ENCODE peak calls at places on chromosomes 7 and 10, in six cellular contexts. K is adrenal gland, M is ascending aorta, B is A549, I is fibroblast of pulmonary artery, A is neural progenitor cell. E is an unnamed sample.

GRCh38 chr7:95470452-95470851 is 15.3 kb upstream of the ASB4 start:
- DNase-seq in K (no peak), M (no peak), B (peak; percentile 41), I (peak; percentile 69), A (peak; percentile 23), E (peak; percentile 54)

GRCh38 chr10:8670461-8670860 is 616.0 kb downstream of the GATA3 start:
- DNase-seq in K (no peak), M (no peak), B (no peak), I (no peak), A (no peak), E (no peak)

GRCh38 chr7:104106106-104106505 is 101.7 kb downstream of the ORC5 start:
- DNase-seq in K (no peak), M (no peak), B (no peak), I (peak; percentile 48), A (no peak), E (no peak)

GRCh38 chr7:150431839-150432658 is 18.4 kb upstream of the GIMAP8 start:
- DNase-seq in K (no peak), M (no peak), B (no peak), I (no peak), A (no peak), E (no peak)

GRCh38 chr7:35003679-35004278 is 33.5 kb downstream of the DPY19L1 start:
- DNase-seq in K (no peak), M (no peak), B (peak; percentile 83), I (peak; percentile 92), A (no peak), E (peak; percentile 27)

GRCh38 chr7:778968-779451 is 51.9 kb upstream of the PRKAR1B start:
- DNase-seq in K (no peak), M (no peak), B (no peak), I (no peak), A (no peak), E (no peak)

GRCh38 chr10:131998050-131998844 is 16.5 kb upstream of the BNIP3 start:
- DNase-seq in K (no peak), M (no peak), B (no peak), I (no peak), A (no peak), E (peak; percentile 38)

GRCh38 chr7:119660085-119660484 is 612.9 kb upstream of the KCND2 start:
- DNase-seq in K (no peak), M (no peak), B (no peak), I (no peak), A (no peak), E (no peak)

GRCh38 chr10:121417298-121417697 is 180.9 kb downstream of the FGFR2 start:
- DNase-seq in K (no peak), M (no peak), B (no peak), I (no peak), A (no peak), E (no peak)

GRCh38 chr7:39428221-39428620 is 138.0 kb upstream of the YAE1 start:
- DNase-seq in K (no peak), M (no peak), B (no peak), I (peak; percentile 77), A (no peak), E (no peak)

GRCh38 chr7:23295401-23295697 is 3.8 kb upstream of the MALSU1 start:
- DNase-seq in K (no peak), M (no peak), B (no peak), I (no peak), A (no peak), E (no peak)

GRCh38 chr7:151168022-151168786 is 710 bp upstream of the GBX1 start:
- DNase-seq in K (no peak), M (no peak), B (peak; percentile 74), I (no peak), A (peak; percentile 78), E (peak; percentile 59)

GRCh38 chr7:112433289-112433688 is 17.0 kb upstream of the IFRD1 start:
- DNase-seq in K (no peak), M (no peak), B (no peak), I (no peak), A (no peak), E (no peak)
- H3K4me3 ChIP-seq in K (no peak overlapping the region), M (no peak overlapping the region), B (no peak overlapping the region), I (no peak overlapping the region), A (no peak overlapping the region), E (no peak overlapping the region)

GRCh38 chr7:78367280-78367773 is 568.8 kb downstream of the PHTF2 start:
- DNase-seq in K (no peak), M (no peak), B (no peak), I (no peak), A (no peak), E (no peak)

GRCh38 chr7:78363866-78364265 is 565.3 kb downstream of the PHTF2 start:
- DNase-seq in K (no peak), M (no peak), B (no peak), I (no peak), A (no peak), E (no peak)

GRCh38 chr7:78370931-78371330 is 572.4 kb downstream of the PHTF2 start:
- DNase-seq in K (no peak), M (no peak), B (no peak), I (no peak), A (no peak), E (no peak)

GRCh38 chr7:78368781-78369180 is 570.2 kb downstream of the PHTF2 start:
- DNase-seq in K (no peak), M (no peak), B (no peak), I (no peak), A (no peak), E (no peak)
- H3K4me3 ChIP-seq in K (no peak overlapping the region), M (no peak overlapping the region), B (no peak overlapping the region), I (no peak overlapping the region), A (no peak overlapping the region), E (no peak overlapping the region)

GRCh38 chr10:78406648-78407008 is 373.0 kb downstream of the RPS24 start:
- DNase-seq in K (no peak), M (no peak), B (no peak), I (no peak), A (no peak), E (no peak)
- H3K4me3 ChIP-seq in K (peak overlapping the region; percentile 7), M (peak overlapping the region; percentile 41), B (no peak overlapping the region), I (peak overlapping the region; percentile 44), A (peak overlapping the region; percentile 65), E (no peak overlapping the region)

DNA sequence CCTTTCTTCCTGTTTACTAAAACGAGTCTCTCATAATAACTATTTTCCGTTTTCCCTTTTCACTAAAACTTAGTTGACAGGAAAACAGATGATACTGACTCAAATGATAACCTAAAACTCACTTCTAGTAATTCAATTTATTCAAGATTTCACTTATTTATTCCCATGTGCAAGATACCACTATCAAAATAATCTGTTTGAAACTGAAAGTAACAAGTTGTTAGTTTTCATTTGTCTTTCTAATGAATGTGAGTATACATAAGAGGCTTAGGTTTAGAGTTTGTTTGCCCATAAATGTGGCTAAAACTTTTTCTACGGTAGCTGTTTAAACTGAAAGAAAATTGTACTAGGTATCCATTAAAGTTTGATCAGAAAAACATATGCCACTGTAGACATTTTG is 314.9 kb upstream of the STEAP1 start:
- DNase-seq in K (no peak), M (no peak), B (no peak), I (no peak), A (no peak), E (no peak)
- H3K4me3 ChIP-seq in K (no peak overlapping the region), M (no peak overlapping the region), B (no peak overlapping the region), I (no peak overlapping the region), A (no peak overlapping the region), E (no peak overlapping the region)

GRCh38 chr10:71713135-71714040 is 6.2 kb downstream of the C10orf105 start:
- DNase-seq in K (peak; percentile 67), M (peak; percentile 51), B (no peak), I (peak; percentile 94), A (no peak), E (peak; percentile 67)
- H3K4me3 ChIP-seq in K (no peak overlapping the region), M (no peak overlapping the region), B (no peak overlapping the region), I (peak overlapping the region; percentile 3), A (no peak overlapping the region), E (no peak overlapping the region)

DNA sequence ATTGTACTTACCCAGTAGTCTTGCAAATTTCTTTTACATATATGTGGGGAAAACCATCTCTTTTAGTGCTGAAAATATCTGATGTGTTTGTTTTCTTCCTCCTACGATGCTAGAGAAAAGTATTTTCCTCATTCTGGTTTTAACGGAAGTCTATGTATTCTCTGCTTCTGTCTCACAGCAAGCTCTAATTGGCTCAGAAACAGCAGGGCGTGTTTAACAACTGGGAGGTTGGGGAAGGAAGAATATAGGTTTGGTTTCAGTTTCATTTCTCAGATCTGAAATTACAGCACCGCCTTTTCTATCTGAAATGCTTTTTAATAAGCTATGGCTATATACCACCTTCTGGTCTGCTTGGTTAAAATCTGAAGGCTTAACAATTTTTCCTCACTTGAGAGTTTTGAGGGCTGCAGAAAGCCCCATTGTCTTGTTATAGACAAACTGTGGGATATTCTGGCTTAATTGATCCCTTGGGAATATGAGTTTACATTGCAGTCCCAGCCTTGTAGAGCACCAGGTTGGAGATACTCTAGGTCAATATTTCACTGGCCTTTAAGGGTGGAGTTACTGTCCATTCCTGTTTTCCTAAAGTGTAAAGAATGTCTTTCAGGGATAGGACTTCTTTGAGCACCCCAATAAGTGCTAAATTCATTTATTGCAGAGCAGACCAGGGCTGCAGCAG is at the start of gene SAMD9:
- DNase-seq in K (peak; percentile 77), M (no peak), B (peak; percentile 73), I (peak; percentile 87), A (no peak), E (peak; percentile 42)
- H3K4me3 ChIP-seq in K (peak within 1 kb of the TSS; percentile 60), M (peak within 1 kb of the TSS; percentile 55), B (peak within 1 kb of the TSS; percentile 40), I (peak within 1 kb of the TSS; percentile 60), A (no peak within 1 kb of the TSS), E (no peak within 1 kb of the TSS)

GRCh38 chr7:101238226-101239182 is 902 bp upstream of the CLDN15 start:
- DNase-seq in K (no peak), M (no peak), B (no peak), I (no peak), A (no peak), E (peak; percentile 53)

GRCh38 chr7:101240226-101241014 is 2.8 kb upstream of the CLDN15 start:
- DNase-seq in K (no peak), M (no peak), B (no peak), I (no peak), A (no peak), E (no peak)

GRCh38 chr7:101239951-101240220 is 2.3 kb upstream of the CLDN15 start:
- DNase-seq in K (no peak), M (no peak), B (no peak), I (no peak), A (no peak), E (no peak)

GRCh38 chr7:101241015-101241363 is 3.4 kb upstream of the CLDN15 start:
- DNase-seq in K (no peak), M (no peak), B (no peak), I (no peak), A (no peak), E (no peak)

GRCh38 chr7:101239191-101239950 is 1.8 kb upstream of the CLDN15 start:
- DNase-seq in K (peak; percentile 76), M (no peak), B (no peak), I (no peak), A (no peak), E (no peak)
- H3K4me3 ChIP-seq in K (no peak overlapping the region), M (no peak overlapping the region), B (no peak overlapping the region), I (no peak overlapping the region), A (no peak overlapping the region), E (no peak overlapping the region)

GRCh38 chr10:112754001-112754411 is 196.0 kb upstream of the TCF7L2 start:
- DNase-seq in K (no peak), M (no peak), B (no peak), I (peak; percentile 69), A (peak; percentile 53), E (no peak)
- H3K4me3 ChIP-seq in K (no peak overlapping the region), M (no peak overlapping the region), B (no peak overlapping the region), I (peak overlapping the region; percentile 4), A (no peak overlapping the region), E (no peak overlapping the region)

E was measured in body of pancreas.